ENCODE peak calls at places on chromosomes 12 and 14, in nine cellular contexts. One of them, this sample, is unnamed.

GRCh38 chr12:2198088-2198501 is 145.3 kb downstream of the CACNA1C start:
- DNase-seq in transverse colon: no peak
- DNase-seq in ovary: peak; percentile 51
- DNase-seq in tibial nerve: no peak
- DNase-seq in uterus: peak; percentile 56
- DNase-seq in right lobe of liver: no peak
- DNase-seq in A549: no peak
- DNase-seq in heart left ventricle: peak; percentile 37
- DNase-seq in stomach: no peak
- DNase-seq in this sample: peak; percentile 79

GRCh38 chr14:55789442-55789841 is 209.4 kb downstream of the KTN1 start:
- DNase-seq in ovary: no peak
- DNase-seq in A549: no peak
- DNase-seq in heart left ventricle: no peak
- DNase-seq in tibial nerve: no peak
- DNase-seq in stomach: no peak
- DNase-seq in right lobe of liver: no peak
- DNase-seq in uterus: no peak
- DNase-seq in transverse colon: no peak
- DNase-seq in this sample: no peak

GRCh38 chr12:81077686-81078441 is at the start of gene ACSS3:
- DNase-seq in transverse colon: no peak
- DNase-seq in uterus: peak; percentile 56
- DNase-seq in right lobe of liver: peak; percentile 55
- DNase-seq in tibial nerve: peak; percentile 56
- DNase-seq in A549: no peak
- DNase-seq in ovary: peak; percentile 75
- DNase-seq in stomach: peak; percentile 26
- DNase-seq in heart left ventricle: peak; percentile 78
- DNase-seq in this sample: peak; percentile 19

GRCh38 chr12:52742822-52743457 is 34.2 kb downstream of the KRT76 start:
- DNase-seq in ovary: no peak
- DNase-seq in heart left ventricle: no peak
- DNase-seq in uterus: no peak
- DNase-seq in transverse colon: no peak
- DNase-seq in stomach: no peak
- DNase-seq in A549: no peak
- DNase-seq in right lobe of liver: no peak
- DNase-seq in tibial nerve: no peak
- DNase-seq in this sample: no peak

GRCh38 chr12:125053821-125054220 is 11.4 kb upstream of the AACS start:
- DNase-seq in A549: no peak
- DNase-seq in uterus: no peak
- DNase-seq in ovary: peak; percentile 72
- DNase-seq in heart left ventricle: no peak
- DNase-seq in transverse colon: no peak
- DNase-seq in stomach: no peak
- DNase-seq in tibial nerve: peak; percentile 73
- DNase-seq in right lobe of liver: no peak
- DNase-seq in this sample: no peak

GRCh38 chr12:1161197-1161596 is 170.2 kb downstream of the ERC1 start:
- DNase-seq in A549: no peak
- DNase-seq in tibial nerve: no peak
- DNase-seq in ovary: no peak
- DNase-seq in uterus: no peak
- DNase-seq in transverse colon: no peak
- DNase-seq in heart left ventricle: no peak
- DNase-seq in right lobe of liver: no peak
- DNase-seq in stomach: no peak
- DNase-seq in this sample: no peak

GRCh38 chr12:116303076-116303465 is 25.6 kb upstream of the MED13L start:
- DNase-seq in stomach: no peak
- DNase-seq in uterus: no peak
- DNase-seq in ovary: no peak
- DNase-seq in transverse colon: no peak
- DNase-seq in A549: no peak
- DNase-seq in right lobe of liver: no peak
- DNase-seq in tibial nerve: no peak
- DNase-seq in heart left ventricle: no peak
- DNase-seq in this sample: no peak

GRCh38 chr14:89540009-89540829 is 123.2 kb upstream of the FOXN3 start:
- DNase-seq in stomach: no peak
- DNase-seq in heart left ventricle: no peak
- DNase-seq in transverse colon: no peak
- DNase-seq in A549: no peak
- DNase-seq in ovary: no peak
- DNase-seq in tibial nerve: no peak
- DNase-seq in uterus: no peak
- DNase-seq in right lobe of liver: no peak
- DNase-seq in this sample: no peak

GRCh38 chr12:66633676-66634075 is 45.2 kb downstream of the GRIP1 start:
- DNase-seq in stomach: no peak
- DNase-seq in uterus: no peak
- DNase-seq in heart left ventricle: no peak
- DNase-seq in tibial nerve: no peak
- DNase-seq in right lobe of liver: no peak
- DNase-seq in transverse colon: no peak
- DNase-seq in ovary: no peak
- DNase-seq in A549: no peak
- DNase-seq in this sample: no peak

GRCh38 chr12:120791669-120792176 is 66.1 kb downstream of the ACADS start:
- DNase-seq in tibial nerve: no peak
- DNase-seq in uterus: no peak
- DNase-seq in right lobe of liver: no peak
- DNase-seq in transverse colon: no peak
- DNase-seq in heart left ventricle: no peak
- DNase-seq in stomach: no peak
- DNase-seq in A549: no peak
- DNase-seq in ovary: no peak
- DNase-seq in this sample: no peak

GRCh38 chr12:112116232-112117060 is 7.9 kb upstream of the NAA25 start:
- DNase-seq in transverse colon: peak; percentile 41
- DNase-seq in right lobe of liver: peak; percentile 57
- DNase-seq in uterus: peak; percentile 24
- DNase-seq in heart left ventricle: peak; percentile 81
- DNase-seq in ovary: peak; percentile 73
- DNase-seq in stomach: peak; percentile 69
- DNase-seq in A549: peak; percentile 28
- DNase-seq in tibial nerve: peak; percentile 56
- DNase-seq in this sample: peak; percentile 54
- TF ChIP-seq POLR2A in transverse colon: no peak
- TF ChIP-seq POLR2A in right lobe of liver: no peak
- TF ChIP-seq POLR2A in uterus: no peak
- TF ChIP-seq POLR2A in heart left ventricle: no peak
- TF ChIP-seq POLR2A in ovary: no peak
- TF ChIP-seq POLR2A in stomach: no peak
- TF ChIP-seq POLR2A in A549: peak; percentile 28
- TF ChIP-seq POLR2A in tibial nerve: no peak
- TF ChIP-seq POLR2A in this sample: peak; percentile 45

GRCh38 chr14:95540236-95540635 is 5.4 kb downstream of the GLRX5 start:
- DNase-seq in A549: no peak
- DNase-seq in stomach: no peak
- DNase-seq in heart left ventricle: no peak
- DNase-seq in uterus: no peak
- DNase-seq in ovary: no peak
- DNase-seq in transverse colon: no peak
- DNase-seq in tibial nerve: no peak
- DNase-seq in right lobe of liver: no peak
- DNase-seq in this sample: no peak

GRCh38 chr14:95545769-95546168 is 10.9 kb downstream of the GLRX5 start:
- DNase-seq in right lobe of liver: no peak
- DNase-seq in stomach: no peak
- DNase-seq in tibial nerve: no peak
- DNase-seq in ovary: no peak
- DNase-seq in transverse colon: no peak
- DNase-seq in uterus: no peak
- DNase-seq in A549: peak; percentile 58
- DNase-seq in heart left ventricle: no peak
- DNase-seq in this sample: peak; percentile 44

GRCh38 chr14:95544588-95544987 is 9.7 kb downstream of the GLRX5 start:
- DNase-seq in stomach: no peak
- DNase-seq in uterus: no peak
- DNase-seq in heart left ventricle: no peak
- DNase-seq in transverse colon: no peak
- DNase-seq in ovary: no peak
- DNase-seq in right lobe of liver: no peak
- DNase-seq in A549: no peak
- DNase-seq in tibial nerve: no peak
- DNase-seq in this sample: no peak

GRCh38 chr14:95538801-95539509 is 4.1 kb downstream of the GLRX5 start:
- DNase-seq in transverse colon: no peak
- DNase-seq in stomach: no peak
- DNase-seq in ovary: no peak
- DNase-seq in heart left ventricle: no peak
- DNase-seq in tibial nerve: no peak
- DNase-seq in right lobe of liver: no peak
- DNase-seq in uterus: no peak
- DNase-seq in A549: no peak
- DNase-seq in this sample: no peak

DNA sequence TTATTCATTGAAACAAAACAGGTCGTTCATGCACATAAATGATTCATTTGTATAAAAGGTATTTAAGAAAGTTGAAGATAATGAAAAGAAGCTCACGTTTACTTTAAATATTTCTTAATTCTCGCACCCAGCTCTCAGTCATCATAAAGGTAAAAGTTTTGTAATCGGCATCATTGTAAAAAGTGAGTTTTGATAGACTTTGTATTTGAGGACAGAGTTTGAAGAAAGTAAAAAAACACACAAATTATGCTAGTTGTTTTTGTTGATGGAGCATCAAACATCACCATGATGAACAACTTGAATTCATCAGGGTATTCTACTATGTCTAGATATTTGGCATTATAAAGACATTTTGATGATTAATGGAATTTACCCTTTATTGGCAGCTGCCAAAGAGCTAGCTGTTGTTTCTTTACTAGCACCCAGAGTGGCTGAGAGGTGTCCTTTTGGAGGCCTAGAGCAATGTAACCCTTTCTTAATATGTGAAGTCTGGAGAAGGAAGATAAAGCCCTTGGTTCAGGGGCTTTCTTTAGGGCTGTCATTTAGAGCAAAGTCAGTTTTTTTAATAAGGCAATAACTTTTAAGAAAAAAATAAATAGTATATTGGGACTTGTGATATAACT is 7.2 kb downstream of the GLRX5 start:
- DNase-seq in ovary: no peak
- DNase-seq in right lobe of liver: no peak
- DNase-seq in A549: no peak
- DNase-seq in transverse colon: no peak
- DNase-seq in uterus: no peak
- DNase-seq in heart left ventricle: no peak
- DNase-seq in stomach: no peak
- DNase-seq in tibial nerve: no peak
- DNase-seq in this sample: no peak
- TF ChIP-seq POLR2A in ovary: no peak
- TF ChIP-seq POLR2A in right lobe of liver: no peak
- TF ChIP-seq POLR2A in A549: no peak
- TF ChIP-seq POLR2A in transverse colon: no peak
- TF ChIP-seq POLR2A in uterus: no peak
- TF ChIP-seq POLR2A in heart left ventricle: no peak
- TF ChIP-seq POLR2A in stomach: no peak
- TF ChIP-seq POLR2A in tibial nerve: no peak
- TF ChIP-seq POLR2A in this sample: no peak

GRCh38 chr12:72832024-72832423 is 559.9 kb downstream of the TRHDE start:
- DNase-seq in heart left ventricle: no peak
- DNase-seq in right lobe of liver: no peak
- DNase-seq in stomach: no peak
- DNase-seq in ovary: no peak
- DNase-seq in transverse colon: no peak
- DNase-seq in tibial nerve: peak; percentile 23
- DNase-seq in A549: no peak
- DNase-seq in uterus: no peak
- DNase-seq in this sample: no peak
- TF ChIP-seq POLR2A in heart left ventricle: no peak
- TF ChIP-seq POLR2A in right lobe of liver: no peak
- TF ChIP-seq POLR2A in stomach: no peak
- TF ChIP-seq POLR2A in ovary: no peak
- TF ChIP-seq POLR2A in transverse colon: no peak
- TF ChIP-seq POLR2A in tibial nerve: no peak
- TF ChIP-seq POLR2A in A549: no peak
- TF ChIP-seq POLR2A in uterus: no peak
- TF ChIP-seq POLR2A in this sample: no peak

GRCh38 chr12:4908694-4909396 is 860 bp upstream of the KCNA1 start:
- DNase-seq in A549: no peak
- DNase-seq in stomach: no peak
- DNase-seq in right lobe of liver: no peak
- DNase-seq in heart left ventricle: no peak
- DNase-seq in tibial nerve: no peak
- DNase-seq in uterus: no peak
- DNase-seq in ovary: no peak
- DNase-seq in transverse colon: no peak
- DNase-seq in this sample: no peak

GRCh38 chr12:4911316-4911994 is 1.8 kb downstream of the KCNA1 start:
- DNase-seq in uterus: no peak
- DNase-seq in A549: no peak
- DNase-seq in heart left ventricle: no peak
- DNase-seq in ovary: no peak
- DNase-seq in stomach: no peak
- DNase-seq in tibial nerve: no peak
- DNase-seq in transverse colon: no peak
- DNase-seq in right lobe of liver: no peak
- DNase-seq in this sample: no peak

GRCh38 chr12:4910502-4911315 is 1.0 kb downstream of the KCNA1 start:
- DNase-seq in transverse colon: no peak
- DNase-seq in stomach: no peak
- DNase-seq in heart left ventricle: no peak
- DNase-seq in right lobe of liver: no peak
- DNase-seq in A549: no peak
- DNase-seq in tibial nerve: no peak
- DNase-seq in ovary: no peak
- DNase-seq in uterus: no peak
- DNase-seq in this sample: no peak

GRCh38 chr12:4909397-4909733 is 340 bp upstream of the KCNA1 start:
- DNase-seq in ovary: no peak
- DNase-seq in heart left ventricle: no peak
- DNase-seq in stomach: no peak
- DNase-seq in A549: no peak
- DNase-seq in right lobe of liver: no peak
- DNase-seq in uterus: no peak
- DNase-seq in tibial nerve: no peak
- DNase-seq in transverse colon: no peak
- DNase-seq in this sample: no peak

DNA sequence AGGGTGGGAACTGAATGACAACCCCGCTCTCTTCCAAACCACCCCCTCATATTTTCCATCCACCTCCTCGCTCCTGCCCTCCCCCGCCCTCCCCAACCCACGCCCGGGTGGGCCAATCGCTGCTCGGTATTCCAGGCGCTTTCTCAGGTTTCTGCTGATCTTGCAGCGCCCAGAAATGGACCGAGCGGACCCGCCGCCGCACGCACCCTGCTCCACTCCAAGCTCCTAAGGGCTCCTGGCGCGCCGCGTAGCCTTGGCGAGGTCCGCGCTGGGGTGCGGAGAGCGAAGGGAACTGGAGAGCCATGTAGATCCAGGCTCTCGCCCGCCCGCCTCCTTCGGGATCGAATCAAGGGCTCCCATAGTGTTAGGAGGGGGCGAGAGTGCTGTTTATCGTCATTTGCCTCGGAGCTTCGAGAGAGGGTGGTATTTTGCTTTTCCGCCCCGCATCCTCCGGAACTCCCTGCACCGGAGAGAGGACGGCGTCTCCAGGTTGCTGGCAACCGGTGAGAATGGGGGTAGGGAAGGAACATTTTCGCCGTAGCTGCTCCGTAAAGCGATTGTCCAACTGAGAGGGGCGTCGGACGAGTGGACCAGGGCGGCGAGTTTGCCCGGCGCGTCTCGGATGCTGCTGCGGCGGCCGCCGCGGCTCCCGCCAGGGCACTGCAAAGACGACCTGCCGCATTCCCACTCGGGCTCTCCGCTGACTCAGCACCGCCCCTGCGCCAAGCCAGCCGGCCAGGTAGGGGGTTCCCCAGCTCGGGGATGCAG is at the start of gene KCNA1:
- DNase-seq in transverse colon: no peak
- DNase-seq in uterus: no peak
- DNase-seq in tibial nerve: no peak
- DNase-seq in A549: no peak
- DNase-seq in ovary: no peak
- DNase-seq in right lobe of liver: no peak
- DNase-seq in stomach: no peak
- DNase-seq in heart left ventricle: no peak
- DNase-seq in this sample: no peak
- TF ChIP-seq POLR2A in transverse colon: no peak
- TF ChIP-seq POLR2A in uterus: no peak
- TF ChIP-seq POLR2A in tibial nerve: no peak
- TF ChIP-seq POLR2A in A549: no peak
- TF ChIP-seq POLR2A in ovary: no peak
- TF ChIP-seq POLR2A in right lobe of liver: no peak
- TF ChIP-seq POLR2A in stomach: no peak
- TF ChIP-seq POLR2A in heart left ventricle: no peak
- TF ChIP-seq POLR2A in this sample: no peak